ENCODE peak calls at places on chromosomes 2 and 18, in five cellular contexts. E is neural progenitor cell; M is CD8-positive, alpha-beta T cell; K is right lobe of liver; V is right atrium auricular region. S is an unnamed sample. For H3K27me3, the result is how much of the 10 kb centered on the place peaks cover.

GRCh38 chr2:235240574-235240973 is 253.3 kb upstream of the AGAP1 start:
- DNase-seq in E (no peak), M (no peak), K (no peak), V (no peak), S (no peak)

GRCh38 chr2:165953306-165953654 is 296 bp downstream of the TTC21B start:
- DNase-seq in E (no peak), M (no peak), K (no peak), V (peak), S (no peak)

GRCh38 chr2:215407061-215407460 is 28.8 kb downstream of the FN1 start:
- DNase-seq in E (no peak), M (no peak), K (no peak), V (no peak), S (no peak)

GRCh38 chr2:118969025-118969733 is 27.2 kb downstream of the MARCO start:
- DNase-seq in E (no peak), M (peak), K (no peak), V (no peak), S (no peak)

GRCh38 chr18:13610517-13610916 is 115.8 kb downstream of the FAM210A start:
- DNase-seq in E (no peak), M (no peak), K (no peak), V (peak), S (peak)

GRCh38 chr18:55509631-55510372 is 78.2 kb downstream of the TCF4 start:
- DNase-seq in E (no peak), M (no peak), K (no peak), V (no peak), S (peak)

GRCh38 chr18:52484977-52485376 is 145.0 kb downstream of the DCC start:
- DNase-seq in E (no peak), M (no peak), K (no peak), V (no peak), S (peak)

GRCh38 chr18:48085781-48086487 is 155.5 kb upstream of the SMAD2 start:
- DNase-seq in E (no peak), M (no peak), K (no peak), V (no peak), S (no peak)

GRCh38 chr18:32424696-32425095 is 46.0 kb downstream of the GAREM1 start:
- DNase-seq in E (no peak), M (no peak), K (no peak), V (no peak), S (no peak)

GRCh38 chr18:59650266-59650820 is 46.9 kb downstream of the CCBE1 start:
- DNase-seq in E (peak), M (no peak), K (no peak), V (peak), S (peak)

DNA sequence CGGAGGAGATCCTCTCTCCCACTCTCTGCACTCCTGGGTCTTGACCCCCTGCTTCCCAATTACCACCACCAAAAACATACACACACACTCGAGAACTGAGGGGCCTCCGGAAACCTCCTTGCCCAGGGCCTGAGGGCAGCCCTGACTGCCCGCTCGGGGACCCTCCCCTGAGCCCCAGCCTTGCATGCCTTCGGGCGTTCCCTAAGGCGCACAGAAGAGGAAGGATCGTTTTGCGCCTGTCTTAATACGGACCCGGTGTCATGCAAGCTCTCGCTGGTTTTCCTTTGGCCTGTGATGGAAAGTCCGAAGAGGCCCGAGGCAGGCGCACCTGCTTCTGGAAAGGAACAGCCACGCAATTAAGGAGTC is 19.8 kb downstream of the POU3F3 start:
- DNase-seq in E (peak), M (no peak), K (no peak), V (no peak), S (no peak)
- H3K27me3 ChIP-seq in E (half or more), M (under half), K (under half), V (under half), S (under half)

GRCh38 chr2:54454922-54455583 is 1.1 kb upstream of the SPTBN1 start:
- DNase-seq in E (peak), M (no peak), K (peak), V (peak), S (no peak)

GRCh38 chr2:54455584-54456525 is at the start of gene SPTBN1:
- DNase-seq in E (peak), M (no peak), K (peak), V (peak), S (peak)

GRCh38 chr2:54457326-54458023 is 1.3 kb downstream of the SPTBN1 start:
- DNase-seq in E (peak), M (no peak), K (peak), V (no peak), S (peak)

GRCh38 chr2:54456526-54457325 is 599 bp downstream of the SPTBN1 start:
- DNase-seq in E (peak), M (no peak), K (peak), V (no peak), S (peak)

GRCh38 chr2:54454548-54454921 is 1.6 kb upstream of the SPTBN1 start:
- DNase-seq in E (no peak), M (no peak), K (no peak), V (no peak), S (no peak)
- H3K27me3 ChIP-seq in E (under half), M (under half), K (under half), V (under half), S (under half)

GRCh38 chr2:181672255-181673008 is 7.9 kb downstream of the NEUROD1 start:
- DNase-seq in E (no peak), M (no peak), K (no peak), V (no peak), S (no peak)
- H3K27me3 ChIP-seq in E (half or more), M (under half), K (under half), V (under half), S (under half)

DNA sequence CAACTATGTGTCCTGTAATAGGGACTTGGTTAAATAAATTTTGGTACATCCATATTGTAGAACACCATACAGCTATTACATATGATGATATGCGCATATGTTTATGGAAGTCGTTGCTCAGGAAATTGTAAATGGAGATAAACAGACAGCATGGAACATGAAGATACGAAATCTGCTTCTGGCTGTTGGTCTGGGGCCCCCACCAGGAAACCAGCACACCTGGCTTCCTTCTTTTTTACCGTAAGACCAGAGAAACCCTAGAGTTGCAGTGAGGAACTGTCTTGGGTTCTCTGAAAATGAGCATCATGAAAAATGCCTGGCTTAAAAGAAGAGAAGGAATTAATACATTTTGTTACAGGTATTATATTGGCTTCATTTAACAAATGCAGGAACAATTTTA is 40.8 kb downstream of the SPTBN1 start:
- DNase-seq in E (no peak), M (no peak), K (no peak), V (no peak), S (no peak)
- H3K27me3 ChIP-seq in E (under half), M (under half), K (under half), V (under half), S (under half)

DNA sequence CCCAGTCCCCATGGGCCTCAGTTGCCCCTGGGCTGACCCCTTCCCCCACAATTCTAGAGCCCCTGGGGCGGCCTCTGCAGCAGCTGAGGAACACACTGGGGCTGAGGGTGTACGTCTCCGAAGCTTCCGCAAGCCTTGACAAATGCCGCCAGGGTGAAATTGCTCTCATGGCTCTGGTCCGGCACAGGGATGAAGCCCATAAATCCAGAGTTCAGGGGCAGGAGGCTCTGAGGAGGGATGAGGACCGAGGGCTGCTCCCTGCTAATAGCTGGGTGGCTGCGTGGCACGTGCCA is 27.1 kb upstream of the OTOS start:
- DNase-seq in E (no peak), M (no peak), K (no peak), V (no peak), S (no peak)
- H3K27me3 ChIP-seq in E (under half), M (under half), K (under half), V (under half), S (under half)

GRCh38 chr2:170719810-170720209 is 4.7 kb downstream of the SP5 start:
- DNase-seq in E (no peak), M (no peak), K (no peak), V (no peak), S (no peak)
- H3K27me3 ChIP-seq in E (half or more), M (under half), K (under half), V (under half), S (half or more)

GRCh38 chr2:140679752-140680151 is 1451.1 kb downstream of the LRP1B start:
- DNase-seq in E (no peak), M (no peak), K (no peak), V (no peak), S (no peak)
- H3K27me3 ChIP-seq in E (under half), M (under half), K (under half), V (under half), S (under half)

GRCh38 chr2:44943031-44943692 is 1.7 kb downstream of the SIX3 start:
- DNase-seq in E (no peak), M (no peak), K (no peak), V (no peak), S (no peak)
- H3K27me3 ChIP-seq in E (half or more), M (under half), K (under half), V (under half), S (under half)